ENCODE peak calls at places on chromosomes 2 and 18, in eight cellular contexts. E, O, W, Z, V, T, K and X are unnamed samples.

GRCh38 chr2:176356251-176356650 is 87.0 kb downstream of the MTX2 start:
- DNase-seq in E (no peak), O (no peak), W (no peak), Z (no peak), V (no peak), T (no peak), K (no peak), X (no peak)

GRCh38 chr2:47650001-47650535 is 132.9 kb upstream of the MSH6 start:
- DNase-seq in E (no peak), O (no peak), W (no peak), Z (no peak), V (no peak), T (no peak), K (no peak), X (no peak)

GRCh38 chr2:159904565-159905281 is 106.7 kb upstream of the CD302 start:
- DNase-seq in E (peak; percentile 6), O (peak; percentile 81), W (peak; percentile 72), Z (no peak), V (peak; percentile 95), T (peak; percentile 61), K (peak; percentile 91), X (peak; percentile 90)

GRCh38 chr2:68776124-68776523 is 41.5 kb downstream of the ARHGAP25 start:
- DNase-seq in E (no peak), O (no peak), W (no peak), Z (no peak), V (no peak), T (no peak), K (no peak), X (no peak)

GRCh38 chr2:197360744-197361156 is 50.2 kb upstream of the ANKRD44 start:
- DNase-seq in E (no peak), O (no peak), W (no peak), Z (no peak), V (no peak), T (no peak), K (no peak), X (no peak)

GRCh38 chr2:119734051-119734450 is 25.7 kb upstream of the PTPN4 start:
- DNase-seq in E (no peak), O (no peak), W (no peak), Z (no peak), V (no peak), T (no peak), K (no peak), X (no peak)

GRCh38 chr18:45110577-45111506 is 430.2 kb downstream of the SETBP1 start:
- DNase-seq in E (peak; percentile 8), O (peak; percentile 69), W (no peak), Z (no peak), V (no peak), T (no peak), K (no peak), X (no peak)

GRCh38 chr2:143355814-143356213 is 226.6 kb downstream of the ARHGAP15 start:
- DNase-seq in E (no peak), O (no peak), W (no peak), Z (no peak), V (no peak), T (no peak), K (no peak), X (no peak)

GRCh38 chr2:215619022-215619958 is 183.4 kb upstream of the FN1 start:
- DNase-seq in E (peak; percentile 88), O (no peak), W (no peak), Z (peak; percentile 71), V (no peak), T (no peak), K (no peak), X (no peak)

GRCh38 chr2:208112969-208113368 is 11.4 kb downstream of the CRYGD start:
- DNase-seq in E (no peak), O (no peak), W (no peak), Z (peak; percentile 43), V (no peak), T (no peak), K (no peak), X (no peak)

GRCh38 chr2:55768991-55769390 is 75.3 kb upstream of the PNPT1 start:
- DNase-seq in E (no peak), O (no peak), W (no peak), Z (no peak), V (no peak), T (no peak), K (no peak), X (no peak)

GRCh38 chr2:73114273-73114867 is 1.6 kb upstream of the RAB11FIP5 start:
- DNase-seq in E (no peak), O (no peak), W (no peak), Z (no peak), V (no peak), T (no peak), K (no peak), X (no peak)